ENCODE peak calls at places on chromosome 1, in ten cellular contexts. One of them, this sample, is unnamed. For H3K4me1, the result is how much of the 10 kb centered on the place peaks cover.

GRCh38 chr1:11858968-11859871 is 475 bp upstream of the NPPB start:
- DNase-seq in ascending aorta: no peak
- DNase-seq in stomach: peak
- DNase-seq in A549: peak
- DNase-seq in PC-3: peak
- DNase-seq in left ventricle myocardium inferior: peak
- DNase-seq in H1: no peak
- DNase-seq in spleen: peak
- DNase-seq in neural progenitor cell: peak
- DNase-seq in K562: peak
- DNase-seq in this sample: peak

GRCh38 chr1:223776075-223776814 is 63.9 kb downstream of the CAPN2 start:
- DNase-seq in ascending aorta: peak
- DNase-seq in stomach: no peak
- DNase-seq in A549: no peak
- DNase-seq in PC-3: peak
- DNase-seq in left ventricle myocardium inferior: no peak
- DNase-seq in H1: no peak
- DNase-seq in spleen: no peak
- DNase-seq in neural progenitor cell: no peak
- DNase-seq in K562: no peak
- DNase-seq in this sample: peak

GRCh38 chr1:223534677-223535076 is 130.8 kb downstream of the CAPN8 start:
- DNase-seq in ascending aorta: no peak
- DNase-seq in stomach: no peak
- DNase-seq in A549: no peak
- DNase-seq in PC-3: no peak
- DNase-seq in left ventricle myocardium inferior: no peak
- DNase-seq in H1: no peak
- DNase-seq in spleen: no peak
- DNase-seq in neural progenitor cell: no peak
- DNase-seq in K562: no peak
- DNase-seq in this sample: no peak

GRCh38 chr1:248906741-248907661 is 966 bp downstream of the PGBD2 start:
- DNase-seq in ascending aorta: no peak
- DNase-seq in stomach: no peak
- DNase-seq in A549: no peak
- DNase-seq in PC-3: no peak
- DNase-seq in left ventricle myocardium inferior: peak
- DNase-seq in H1: no peak
- DNase-seq in spleen: no peak
- DNase-seq in neural progenitor cell: peak
- DNase-seq in K562: no peak
- DNase-seq in this sample: no peak

GRCh38 chr1:17618558-17619247 is 79.2 kb downstream of the ARHGEF10L start:
- DNase-seq in ascending aorta: peak
- DNase-seq in stomach: no peak
- DNase-seq in A549: no peak
- DNase-seq in PC-3: no peak
- DNase-seq in left ventricle myocardium inferior: no peak
- DNase-seq in H1: no peak
- DNase-seq in spleen: no peak
- DNase-seq in neural progenitor cell: no peak
- DNase-seq in K562: no peak
- DNase-seq in this sample: no peak

GRCh38 chr1:206685749-206686485 is 1.2 kb downstream of the MAPKAPK2 start:
- DNase-seq in ascending aorta: peak
- DNase-seq in stomach: peak
- DNase-seq in A549: peak
- DNase-seq in PC-3: peak
- DNase-seq in left ventricle myocardium inferior: peak
- DNase-seq in H1: no peak
- DNase-seq in spleen: peak
- DNase-seq in neural progenitor cell: peak
- DNase-seq in K562: peak
- DNase-seq in this sample: peak

GRCh38 chr1:85290826-85291225 is 14.4 kb upstream of the BCL10 start:
- DNase-seq in ascending aorta: no peak
- DNase-seq in stomach: no peak
- DNase-seq in A549: no peak
- DNase-seq in PC-3: no peak
- DNase-seq in left ventricle myocardium inferior: no peak
- DNase-seq in H1: no peak
- DNase-seq in spleen: no peak
- DNase-seq in neural progenitor cell: no peak
- DNase-seq in K562: no peak
- DNase-seq in this sample: no peak

GRCh38 chr1:239276051-239276450 is 110.3 kb upstream of the CHRM3 start:
- DNase-seq in ascending aorta: no peak
- DNase-seq in stomach: no peak
- DNase-seq in A549: no peak
- DNase-seq in PC-3: no peak
- DNase-seq in left ventricle myocardium inferior: no peak
- DNase-seq in H1: no peak
- DNase-seq in spleen: no peak
- DNase-seq in neural progenitor cell: no peak
- DNase-seq in K562: no peak
- DNase-seq in this sample: no peak

GRCh38 chr1:155226910-155227260 is 18.4 kb downstream of the MTX1 start:
- DNase-seq in ascending aorta: peak
- DNase-seq in stomach: peak
- DNase-seq in A549: peak
- DNase-seq in PC-3: peak
- DNase-seq in left ventricle myocardium inferior: peak
- DNase-seq in H1: no peak
- DNase-seq in spleen: peak
- DNase-seq in neural progenitor cell: peak
- DNase-seq in K562: peak
- DNase-seq in this sample: no peak

GRCh38 chr1:76494807-76495206 is 372.5 kb upstream of the ST6GALNAC5 start:
- DNase-seq in ascending aorta: no peak
- DNase-seq in stomach: no peak
- DNase-seq in A549: no peak
- DNase-seq in PC-3: no peak
- DNase-seq in left ventricle myocardium inferior: no peak
- DNase-seq in H1: no peak
- DNase-seq in spleen: no peak
- DNase-seq in neural progenitor cell: no peak
- DNase-seq in K562: no peak
- DNase-seq in this sample: peak

GRCh38 chr1:1068374-1069060 is 5.6 kb downstream of the RNF223 start:
- DNase-seq in ascending aorta: no peak
- DNase-seq in stomach: peak
- DNase-seq in A549: peak
- DNase-seq in PC-3: peak
- DNase-seq in left ventricle myocardium inferior: no peak
- DNase-seq in H1: no peak
- DNase-seq in spleen: peak
- DNase-seq in neural progenitor cell: peak
- DNase-seq in K562: no peak
- DNase-seq in this sample: no peak

GRCh38 chr1:20983297-20983889 is 193.3 kb downstream of the EIF4G3 start:
- DNase-seq in ascending aorta: no peak
- DNase-seq in stomach: no peak
- DNase-seq in A549: no peak
- DNase-seq in PC-3: peak
- DNase-seq in left ventricle myocardium inferior: no peak
- DNase-seq in H1: no peak
- DNase-seq in spleen: no peak
- DNase-seq in neural progenitor cell: no peak
- DNase-seq in K562: no peak
- DNase-seq in this sample: no peak

GRCh38 chr1:35448344-35448801 is 108.8 kb downstream of the KIAA0319L start:
- DNase-seq in ascending aorta: no peak
- DNase-seq in stomach: peak
- DNase-seq in A549: no peak
- DNase-seq in PC-3: peak
- DNase-seq in left ventricle myocardium inferior: no peak
- DNase-seq in H1: no peak
- DNase-seq in spleen: no peak
- DNase-seq in neural progenitor cell: no peak
- DNase-seq in K562: no peak
- DNase-seq in this sample: peak

GRCh38 chr1:118177998-118178397 is 7.0 kb downstream of the SPAG17 start:
- DNase-seq in ascending aorta: no peak
- DNase-seq in stomach: no peak
- DNase-seq in A549: no peak
- DNase-seq in PC-3: no peak
- DNase-seq in left ventricle myocardium inferior: no peak
- DNase-seq in H1: no peak
- DNase-seq in spleen: no peak
- DNase-seq in neural progenitor cell: no peak
- DNase-seq in K562: no peak
- DNase-seq in this sample: no peak

GRCh38 chr1:18994381-18994780 is 37.9 kb upstream of the IFFO2 start:
- DNase-seq in ascending aorta: peak
- DNase-seq in stomach: no peak
- DNase-seq in A549: no peak
- DNase-seq in PC-3: no peak
- DNase-seq in left ventricle myocardium inferior: no peak
- DNase-seq in H1: no peak
- DNase-seq in spleen: no peak
- DNase-seq in neural progenitor cell: no peak
- DNase-seq in K562: no peak
- DNase-seq in this sample: no peak

GRCh38 chr1:153552335-153552734 is 3.3 kb upstream of the S100A3 start:
- DNase-seq in ascending aorta: no peak
- DNase-seq in stomach: no peak
- DNase-seq in A549: no peak
- DNase-seq in PC-3: no peak
- DNase-seq in left ventricle myocardium inferior: no peak
- DNase-seq in H1: no peak
- DNase-seq in spleen: peak
- DNase-seq in neural progenitor cell: no peak
- DNase-seq in K562: no peak
- DNase-seq in this sample: peak

GRCh38 chr1:209926045-209926444 is 12.0 kb upstream of the SYT14 start:
- DNase-seq in ascending aorta: no peak
- DNase-seq in stomach: no peak
- DNase-seq in A549: no peak
- DNase-seq in PC-3: peak
- DNase-seq in left ventricle myocardium inferior: no peak
- DNase-seq in H1: no peak
- DNase-seq in spleen: no peak
- DNase-seq in neural progenitor cell: no peak
- DNase-seq in K562: no peak
- DNase-seq in this sample: peak

GRCh38 chr1:25579241-25579946 is 36.0 kb downstream of the LDLRAP1 start:
- DNase-seq in ascending aorta: no peak
- DNase-seq in stomach: no peak
- DNase-seq in A549: no peak
- DNase-seq in PC-3: no peak
- DNase-seq in left ventricle myocardium inferior: no peak
- DNase-seq in H1: no peak
- DNase-seq in spleen: no peak
- DNase-seq in neural progenitor cell: no peak
- DNase-seq in K562: no peak
- DNase-seq in this sample: no peak

DNA sequence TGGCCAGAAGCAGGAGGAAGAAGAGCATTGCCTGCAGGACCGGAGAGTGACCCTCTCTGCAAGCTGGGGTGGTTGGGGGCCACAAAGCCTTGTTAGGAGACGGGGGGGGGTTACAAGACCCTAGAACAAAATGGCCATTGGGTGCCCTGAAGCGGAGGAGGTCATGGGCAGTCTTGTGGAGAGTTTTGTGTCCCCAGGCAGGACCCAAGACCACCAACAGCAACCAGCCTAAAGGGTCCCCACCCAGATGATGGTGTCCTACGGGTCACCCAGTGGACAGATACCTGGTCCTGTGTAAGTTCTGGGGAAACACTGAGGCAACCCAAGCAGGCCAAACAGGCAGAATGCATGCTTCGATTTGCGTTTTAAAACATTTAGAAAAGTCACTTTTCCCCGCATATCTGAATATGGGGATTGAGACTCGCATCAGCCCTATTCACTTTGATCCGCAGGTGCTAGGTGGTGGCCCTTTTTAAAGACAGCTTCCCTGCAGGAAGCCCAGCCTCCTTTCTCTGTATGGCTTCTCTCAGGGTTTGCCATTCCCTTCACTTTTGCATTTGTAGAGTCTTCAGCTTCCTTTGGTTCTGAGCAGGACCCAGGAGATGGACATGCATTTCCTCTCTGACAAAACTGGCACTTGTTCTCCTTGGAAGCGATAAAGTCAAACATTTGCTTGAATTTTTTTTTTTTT is 21.1 kb downstream of the GNG4 start:
- DNase-seq in ascending aorta: no peak
- DNase-seq in stomach: no peak
- DNase-seq in A549: no peak
- DNase-seq in PC-3: no peak
- DNase-seq in left ventricle myocardium inferior: no peak
- DNase-seq in H1: no peak
- DNase-seq in spleen: peak
- DNase-seq in neural progenitor cell: no peak
- DNase-seq in K562: no peak
- DNase-seq in this sample: no peak
- H3K27ac ChIP-seq in ascending aorta: no peak
- H3K27ac ChIP-seq in stomach: no peak
- H3K27ac ChIP-seq in A549: no peak
- H3K27ac ChIP-seq in PC-3: no peak
- H3K27ac ChIP-seq in left ventricle myocardium inferior: no peak
- H3K27ac ChIP-seq in H1: no peak
- H3K27ac ChIP-seq in spleen: no peak
- H3K27ac ChIP-seq in neural progenitor cell: no peak
- H3K27ac ChIP-seq in K562: no peak
- H3K27ac ChIP-seq in this sample: no peak

GRCh38 chr1:119676571-119677206 is 28.6 kb upstream of the ZNF697 start:
- DNase-seq in ascending aorta: peak
- DNase-seq in stomach: no peak
- DNase-seq in A549: no peak
- DNase-seq in PC-3: no peak
- DNase-seq in left ventricle myocardium inferior: no peak
- DNase-seq in H1: no peak
- DNase-seq in spleen: no peak
- DNase-seq in neural progenitor cell: no peak
- DNase-seq in K562: no peak
- DNase-seq in this sample: no peak
- TF ChIP-seq CTCF in ascending aorta: no peak
- TF ChIP-seq CTCF in stomach: no peak
- TF ChIP-seq CTCF in A549: no peak
- TF ChIP-seq CTCF in PC-3: peak
- TF ChIP-seq CTCF in left ventricle myocardium inferior: no peak
- TF ChIP-seq CTCF in H1: peak
- TF ChIP-seq CTCF in spleen: no peak
- TF ChIP-seq CTCF in neural progenitor cell: peak
- TF ChIP-seq CTCF in K562: peak
- TF ChIP-seq CTCF in this sample: peak

GRCh38 chr1:3217887-3218679 is 149.1 kb downstream of the PRDM16 start:
- DNase-seq in ascending aorta: no peak
- DNase-seq in stomach: no peak
- DNase-seq in A549: no peak
- DNase-seq in PC-3: no peak
- DNase-seq in left ventricle myocardium inferior: no peak
- DNase-seq in H1: no peak
- DNase-seq in spleen: no peak
- DNase-seq in neural progenitor cell: no peak
- DNase-seq in K562: no peak
- DNase-seq in this sample: no peak
- H3K4me1 ChIP-seq in ascending aorta: under half
- H3K4me1 ChIP-seq in stomach: half or more
- H3K4me1 ChIP-seq in A549: under half
- H3K4me1 ChIP-seq in PC-3: under half
- H3K4me1 ChIP-seq in left ventricle myocardium inferior: half or more
- H3K4me1 ChIP-seq in H1: under half
- H3K4me1 ChIP-seq in spleen: under half
- H3K4me1 ChIP-seq in neural progenitor cell: under half
- H3K4me1 ChIP-seq in K562: under half
- H3K4me1 ChIP-seq in this sample: under half

GRCh38 chr1:66012076-66012769 is 219.5 kb downstream of the PDE4B start:
- DNase-seq in ascending aorta: no peak
- DNase-seq in stomach: no peak
- DNase-seq in A549: no peak
- DNase-seq in PC-3: no peak
- DNase-seq in left ventricle myocardium inferior: no peak
- DNase-seq in H1: no peak
- DNase-seq in spleen: no peak
- DNase-seq in neural progenitor cell: no peak
- DNase-seq in K562: no peak
- DNase-seq in this sample: no peak
- H3K27ac ChIP-seq in ascending aorta: no peak
- H3K27ac ChIP-seq in stomach: no peak
- H3K27ac ChIP-seq in A549: peak
- H3K27ac ChIP-seq in PC-3: no peak
- H3K27ac ChIP-seq in left ventricle myocardium inferior: no peak
- H3K27ac ChIP-seq in H1: no peak
- H3K27ac ChIP-seq in spleen: no peak
- H3K27ac ChIP-seq in neural progenitor cell: no peak
- H3K27ac ChIP-seq in K562: no peak
- H3K27ac ChIP-seq in this sample: no peak

This sample was measured in foreskin keratinocyte.